ENCODE peak calls at places on chromosome 10, in ten cellular contexts. One of them, this sample, is unnamed.

GRCh38 chr10:32065871-32066270 is 9.6 kb upstream of the KIF5B start:
- DNase-seq in ovary: no peak
- DNase-seq in PC-3: peak
- DNase-seq in astrocyte: peak
- DNase-seq in OCI-LY7: no peak
- DNase-seq in hepatocyte: peak
- DNase-seq in uterus: no peak
- DNase-seq in left lung: no peak
- DNase-seq in transverse colon: no peak
- DNase-seq in heart left ventricle: no peak
- DNase-seq in this sample: no peak

GRCh38 chr10:30826679-30827078 is 197.1 kb upstream of the LYZL2 start:
- DNase-seq in uterus: no peak
- DNase-seq in heart left ventricle: no peak
- DNase-seq in left lung: no peak
- DNase-seq in astrocyte: no peak
- DNase-seq in PC-3: no peak
- DNase-seq in hepatocyte: no peak
- DNase-seq in OCI-LY7: no peak
- DNase-seq in transverse colon: no peak
- DNase-seq in ovary: no peak
- DNase-seq in this sample: no peak

GRCh38 chr10:132488231-132488821 is 49.3 kb upstream of the INPP5A start:
- DNase-seq in PC-3: no peak
- DNase-seq in transverse colon: no peak
- DNase-seq in astrocyte: no peak
- DNase-seq in uterus: peak
- DNase-seq in OCI-LY7: no peak
- DNase-seq in hepatocyte: no peak
- DNase-seq in ovary: no peak
- DNase-seq in left lung: peak
- DNase-seq in heart left ventricle: peak
- DNase-seq in this sample: no peak

GRCh38 chr10:96565774-96566173 is 21.0 kb downstream of the TM9SF3 start:
- DNase-seq in hepatocyte: no peak
- DNase-seq in ovary: no peak
- DNase-seq in heart left ventricle: no peak
- DNase-seq in astrocyte: peak
- DNase-seq in transverse colon: no peak
- DNase-seq in uterus: no peak
- DNase-seq in PC-3: peak
- DNase-seq in left lung: no peak
- DNase-seq in OCI-LY7: no peak
- DNase-seq in this sample: no peak

GRCh38 chr10:12633776-12634390 is 284.5 kb downstream of the CAMK1D start:
- DNase-seq in ovary: no peak
- DNase-seq in hepatocyte: no peak
- DNase-seq in OCI-LY7: no peak
- DNase-seq in heart left ventricle: no peak
- DNase-seq in astrocyte: no peak
- DNase-seq in transverse colon: no peak
- DNase-seq in PC-3: no peak
- DNase-seq in left lung: no peak
- DNase-seq in uterus: no peak
- DNase-seq in this sample: no peak

GRCh38 chr10:125235093-125236069 is 75.0 kb upstream of the CTBP2 start:
- DNase-seq in transverse colon: no peak
- DNase-seq in heart left ventricle: no peak
- DNase-seq in ovary: no peak
- DNase-seq in PC-3: no peak
- DNase-seq in uterus: no peak
- DNase-seq in hepatocyte: no peak
- DNase-seq in left lung: no peak
- DNase-seq in OCI-LY7: no peak
- DNase-seq in astrocyte: peak
- DNase-seq in this sample: no peak

GRCh38 chr10:86290933-86291615 is 75.5 kb downstream of the GRID1 start:
- DNase-seq in astrocyte: no peak
- DNase-seq in OCI-LY7: no peak
- DNase-seq in uterus: peak
- DNase-seq in left lung: no peak
- DNase-seq in ovary: no peak
- DNase-seq in hepatocyte: no peak
- DNase-seq in heart left ventricle: no peak
- DNase-seq in transverse colon: no peak
- DNase-seq in PC-3: no peak
- DNase-seq in this sample: peak

GRCh38 chr10:122249991-122250750 is 20.9 kb upstream of the BTBD16 start:
- DNase-seq in heart left ventricle: peak
- DNase-seq in uterus: no peak
- DNase-seq in transverse colon: no peak
- DNase-seq in hepatocyte: no peak
- DNase-seq in OCI-LY7: no peak
- DNase-seq in left lung: no peak
- DNase-seq in astrocyte: no peak
- DNase-seq in PC-3: no peak
- DNase-seq in ovary: no peak
- DNase-seq in this sample: no peak

GRCh38 chr10:92180326-92180881 is 110.5 kb downstream of the CPEB3 start:
- DNase-seq in uterus: no peak
- DNase-seq in hepatocyte: no peak
- DNase-seq in astrocyte: no peak
- DNase-seq in ovary: no peak
- DNase-seq in PC-3: peak
- DNase-seq in transverse colon: no peak
- DNase-seq in heart left ventricle: no peak
- DNase-seq in left lung: no peak
- DNase-seq in OCI-LY7: no peak
- DNase-seq in this sample: no peak

GRCh38 chr10:92183199-92183598 is 107.7 kb downstream of the CPEB3 start:
- DNase-seq in heart left ventricle: no peak
- DNase-seq in PC-3: no peak
- DNase-seq in OCI-LY7: no peak
- DNase-seq in astrocyte: no peak
- DNase-seq in transverse colon: no peak
- DNase-seq in uterus: no peak
- DNase-seq in left lung: no peak
- DNase-seq in hepatocyte: no peak
- DNase-seq in ovary: no peak
- DNase-seq in this sample: no peak

GRCh38 chr10:92184977-92185376 is 105.9 kb downstream of the CPEB3 start:
- DNase-seq in uterus: no peak
- DNase-seq in OCI-LY7: no peak
- DNase-seq in heart left ventricle: no peak
- DNase-seq in ovary: no peak
- DNase-seq in left lung: no peak
- DNase-seq in hepatocyte: no peak
- DNase-seq in astrocyte: no peak
- DNase-seq in transverse colon: no peak
- DNase-seq in PC-3: no peak
- DNase-seq in this sample: no peak

GRCh38 chr10:92177546-92177945 is 113.3 kb downstream of the CPEB3 start:
- DNase-seq in hepatocyte: no peak
- DNase-seq in left lung: no peak
- DNase-seq in astrocyte: no peak
- DNase-seq in transverse colon: no peak
- DNase-seq in uterus: no peak
- DNase-seq in ovary: no peak
- DNase-seq in PC-3: no peak
- DNase-seq in heart left ventricle: no peak
- DNase-seq in OCI-LY7: no peak
- DNase-seq in this sample: no peak

GRCh38 chr10:92181575-92181974 is 109.3 kb downstream of the CPEB3 start:
- DNase-seq in uterus: no peak
- DNase-seq in OCI-LY7: peak
- DNase-seq in PC-3: peak
- DNase-seq in left lung: no peak
- DNase-seq in hepatocyte: peak
- DNase-seq in ovary: no peak
- DNase-seq in astrocyte: no peak
- DNase-seq in transverse colon: no peak
- DNase-seq in heart left ventricle: no peak
- DNase-seq in this sample: no peak
- TF ChIP-seq CTCF in uterus: no peak
- TF ChIP-seq CTCF in OCI-LY7: peak
- TF ChIP-seq CTCF in PC-3: peak
- TF ChIP-seq CTCF in left lung: peak
- TF ChIP-seq CTCF in hepatocyte: peak
- TF ChIP-seq CTCF in ovary: no peak
- TF ChIP-seq CTCF in astrocyte: peak
- TF ChIP-seq CTCF in transverse colon: peak
- TF ChIP-seq CTCF in heart left ventricle: no peak
- TF ChIP-seq CTCF in this sample: peak

GRCh38 chr10:5343561-5343960 is 21.2 kb upstream of the UCN3 start:
- DNase-seq in left lung: no peak
- DNase-seq in transverse colon: no peak
- DNase-seq in OCI-LY7: no peak
- DNase-seq in astrocyte: no peak
- DNase-seq in ovary: no peak
- DNase-seq in hepatocyte: no peak
- DNase-seq in uterus: no peak
- DNase-seq in PC-3: no peak
- DNase-seq in heart left ventricle: no peak
- DNase-seq in this sample: no peak
- TF ChIP-seq CTCF in left lung: no peak
- TF ChIP-seq CTCF in transverse colon: no peak
- TF ChIP-seq CTCF in OCI-LY7: no peak
- TF ChIP-seq CTCF in astrocyte: no peak
- TF ChIP-seq CTCF in ovary: no peak
- TF ChIP-seq CTCF in hepatocyte: no peak
- TF ChIP-seq CTCF in uterus: no peak
- TF ChIP-seq CTCF in PC-3: peak
- TF ChIP-seq CTCF in heart left ventricle: peak
- TF ChIP-seq CTCF in this sample: no peak

GRCh38 chr10:129545257-129545656 is 78.2 kb downstream of the MGMT start:
- DNase-seq in astrocyte: peak
- DNase-seq in left lung: no peak
- DNase-seq in OCI-LY7: no peak
- DNase-seq in ovary: no peak
- DNase-seq in heart left ventricle: no peak
- DNase-seq in PC-3: peak
- DNase-seq in uterus: no peak
- DNase-seq in hepatocyte: peak
- DNase-seq in transverse colon: no peak
- DNase-seq in this sample: no peak

GRCh38 chr10:129544205-129545202 is 77.5 kb downstream of the MGMT start:
- DNase-seq in heart left ventricle: no peak
- DNase-seq in left lung: peak
- DNase-seq in PC-3: no peak
- DNase-seq in uterus: peak
- DNase-seq in hepatocyte: no peak
- DNase-seq in astrocyte: no peak
- DNase-seq in OCI-LY7: no peak
- DNase-seq in transverse colon: no peak
- DNase-seq in ovary: no peak
- DNase-seq in this sample: no peak

GRCh38 chr10:129542589-129542988 is 75.5 kb downstream of the MGMT start:
- DNase-seq in PC-3: no peak
- DNase-seq in astrocyte: no peak
- DNase-seq in hepatocyte: no peak
- DNase-seq in transverse colon: no peak
- DNase-seq in uterus: no peak
- DNase-seq in left lung: no peak
- DNase-seq in OCI-LY7: no peak
- DNase-seq in heart left ventricle: no peak
- DNase-seq in ovary: no peak
- DNase-seq in this sample: no peak

GRCh38 chr10:129541208-129541607 is 74.2 kb downstream of the MGMT start:
- DNase-seq in ovary: peak
- DNase-seq in heart left ventricle: no peak
- DNase-seq in uterus: no peak
- DNase-seq in astrocyte: no peak
- DNase-seq in hepatocyte: no peak
- DNase-seq in transverse colon: no peak
- DNase-seq in OCI-LY7: no peak
- DNase-seq in left lung: peak
- DNase-seq in PC-3: no peak
- DNase-seq in this sample: no peak

DNA sequence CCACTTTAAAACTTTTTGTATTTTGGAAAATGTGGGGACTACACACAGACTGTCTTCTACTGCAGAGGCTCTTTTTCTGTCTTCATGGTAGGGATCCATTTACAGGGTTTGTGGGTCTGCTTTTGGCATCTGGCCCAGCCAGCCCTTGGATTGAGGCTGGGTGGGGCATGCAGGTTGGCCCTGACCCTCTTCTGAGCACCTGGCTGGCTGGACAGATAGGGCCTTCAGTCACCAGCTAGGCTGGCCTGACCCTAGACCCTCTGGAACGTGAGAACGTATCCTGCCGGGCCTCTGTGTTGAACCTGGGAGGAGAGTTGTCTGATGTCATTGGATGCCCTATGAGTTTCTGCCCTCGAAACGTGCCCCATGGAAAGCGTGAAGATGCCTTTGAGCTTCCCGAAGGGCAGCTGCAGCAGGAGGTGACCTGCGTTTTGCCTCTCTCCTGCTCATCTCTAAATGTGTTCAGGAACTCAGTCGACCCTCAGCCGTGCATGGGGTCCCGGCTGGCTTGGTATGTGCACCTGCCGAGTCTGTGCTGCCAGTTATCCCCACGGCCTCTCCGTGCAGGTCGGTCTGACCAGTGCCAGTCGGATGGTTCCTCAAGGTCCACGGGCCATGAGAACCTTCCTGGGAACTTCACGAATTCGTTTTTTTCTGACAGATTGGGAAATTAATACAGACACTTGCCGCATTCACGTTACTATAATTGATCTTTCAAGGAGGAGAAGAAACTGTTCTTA is 74.9 kb downstream of the MGMT start:
- DNase-seq in ovary: no peak
- DNase-seq in left lung: peak
- DNase-seq in PC-3: no peak
- DNase-seq in transverse colon: no peak
- DNase-seq in hepatocyte: no peak
- DNase-seq in uterus: no peak
- DNase-seq in astrocyte: no peak
- DNase-seq in OCI-LY7: no peak
- DNase-seq in heart left ventricle: no peak
- DNase-seq in this sample: no peak
- TF ChIP-seq CTCF in ovary: no peak
- TF ChIP-seq CTCF in left lung: no peak
- TF ChIP-seq CTCF in PC-3: no peak
- TF ChIP-seq CTCF in transverse colon: no peak
- TF ChIP-seq CTCF in hepatocyte: no peak
- TF ChIP-seq CTCF in uterus: no peak
- TF ChIP-seq CTCF in astrocyte: no peak
- TF ChIP-seq CTCF in OCI-LY7: no peak
- TF ChIP-seq CTCF in heart left ventricle: no peak
- TF ChIP-seq CTCF in this sample: no peak

GRCh38 chr10:66842867-66843266 is 83.0 kb upstream of the LRRTM3 start:
- DNase-seq in OCI-LY7: no peak
- DNase-seq in heart left ventricle: no peak
- DNase-seq in astrocyte: no peak
- DNase-seq in hepatocyte: no peak
- DNase-seq in ovary: no peak
- DNase-seq in left lung: no peak
- DNase-seq in transverse colon: no peak
- DNase-seq in PC-3: no peak
- DNase-seq in uterus: no peak
- DNase-seq in this sample: no peak

GRCh38 chr10:66838656-66839055 is 87.2 kb upstream of the LRRTM3 start:
- DNase-seq in uterus: no peak
- DNase-seq in PC-3: no peak
- DNase-seq in heart left ventricle: no peak
- DNase-seq in left lung: no peak
- DNase-seq in OCI-LY7: no peak
- DNase-seq in hepatocyte: no peak
- DNase-seq in astrocyte: peak
- DNase-seq in ovary: no peak
- DNase-seq in transverse colon: no peak
- DNase-seq in this sample: no peak

DNA sequence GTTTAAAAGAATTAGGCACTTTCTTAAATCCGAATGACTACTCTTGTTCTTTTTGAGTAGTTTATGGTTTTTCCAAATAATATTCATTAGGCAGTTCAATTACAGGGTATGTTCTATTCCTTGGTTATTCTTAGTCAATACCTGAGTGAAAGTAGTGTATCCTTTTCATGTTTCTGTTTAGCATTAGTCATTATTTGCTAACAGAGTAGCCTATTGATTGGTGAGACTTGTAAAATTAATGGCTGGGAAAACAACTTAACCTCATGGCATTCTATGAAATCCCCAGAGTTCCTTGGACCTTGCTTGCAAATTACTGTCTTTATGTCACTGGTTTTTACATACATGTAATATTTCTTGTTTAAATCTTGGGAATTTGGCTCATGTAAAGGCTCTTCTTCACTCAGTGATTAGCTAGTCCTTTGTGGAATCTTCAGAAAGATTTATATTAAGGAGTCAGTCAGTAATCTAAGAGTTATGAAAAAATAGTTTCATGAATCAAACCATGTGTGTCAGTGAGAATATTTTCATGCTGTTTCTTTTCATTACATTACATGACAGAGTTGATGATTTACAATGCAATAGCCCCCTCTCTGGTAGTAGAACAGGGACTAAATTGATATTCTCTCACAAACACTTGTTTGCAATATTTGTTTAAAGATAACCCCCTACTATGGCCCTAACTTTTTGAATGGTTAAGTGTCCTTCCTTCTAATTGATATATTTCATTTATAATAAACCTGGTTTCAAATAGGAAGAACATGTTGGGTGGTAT is 81.5 kb upstream of the LRRTM3 start:
- DNase-seq in uterus: no peak
- DNase-seq in hepatocyte: no peak
- DNase-seq in transverse colon: no peak
- DNase-seq in PC-3: peak
- DNase-seq in OCI-LY7: no peak
- DNase-seq in ovary: no peak
- DNase-seq in left lung: no peak
- DNase-seq in astrocyte: no peak
- DNase-seq in heart left ventricle: no peak
- DNase-seq in this sample: no peak
- TF ChIP-seq CTCF in uterus: no peak
- TF ChIP-seq CTCF in hepatocyte: peak
- TF ChIP-seq CTCF in transverse colon: no peak
- TF ChIP-seq CTCF in PC-3: peak
- TF ChIP-seq CTCF in OCI-LY7: no peak
- TF ChIP-seq CTCF in ovary: no peak
- TF ChIP-seq CTCF in left lung: no peak
- TF ChIP-seq CTCF in astrocyte: peak
- TF ChIP-seq CTCF in heart left ventricle: no peak
- TF ChIP-seq CTCF in this sample: no peak